ENCODE peak calls at places on chromosomes 2 and 18, in ten cellular contexts. K is adrenal gland; B is CD4-positive, alpha-beta memory T cell; P is Peyer's patch; D is aorta; Q is caudate nucleus; U is ascending aorta; C is HL-60; W is heart right ventricle; M is upper lobe of right lung. H is an unnamed sample.

GRCh38 chr18:10352671-10353070 is 101.8 kb upstream of the APCDD1 start:
- DNase-seq in K (no peak), B (no peak), P (no peak), D (no peak), Q (no peak), U (no peak), C (no peak), W (no peak), M (no peak), H (no peak)

GRCh38 chr2:127105656-127106456 is 1.1 kb downstream of the BIN1 start:
- DNase-seq in K (peak), B (peak), P (peak), D (peak), Q (no peak), U (peak), C (no peak), W (peak), M (peak), H (no peak)

GRCh38 chr18:68840554-68841263 is 42.8 kb downstream of the CCDC102B start:
- DNase-seq in K (peak), B (no peak), P (no peak), D (peak), Q (no peak), U (no peak), C (peak), W (peak), M (no peak), H (peak)

GRCh38 chr2:11128258-11128951 is 26.9 kb upstream of the SLC66A3 start:
- DNase-seq in K (no peak), B (no peak), P (no peak), D (no peak), Q (no peak), U (no peak), C (no peak), W (peak), M (no peak), H (no peak)

GRCh38 chr2:126898636-126899035 is at the start of gene TEX51:
- DNase-seq in K (peak), B (no peak), P (peak), D (no peak), Q (no peak), U (peak), C (no peak), W (no peak), M (peak), H (no peak)

GRCh38 chr2:94861308-94862152 is 9.7 kb upstream of the TEKT4 start:
- DNase-seq in K (no peak), B (no peak), P (peak), D (peak), Q (no peak), U (peak), C (no peak), W (no peak), M (peak), H (no peak)

GRCh38 chr2:229852565-229852964 is 69.2 kb downstream of the TRIP12 start:
- DNase-seq in K (peak), B (peak), P (no peak), D (peak), Q (no peak), U (no peak), C (no peak), W (peak), M (no peak), H (no peak)

GRCh38 chr18:41624461-41624860 is 330.6 kb upstream of the PIK3C3 start:
- DNase-seq in K (no peak), B (no peak), P (no peak), D (no peak), Q (no peak), U (no peak), C (no peak), W (no peak), M (no peak), H (no peak)

GRCh38 chr2:231371430-231372054 is 24.0 kb upstream of the B3GNT7 start:
- DNase-seq in K (no peak), B (no peak), P (no peak), D (no peak), Q (no peak), U (no peak), C (no peak), W (no peak), M (no peak), H (no peak)

GRCh38 chr2:189179607-189179979 is at the start of gene COL5A2:
- DNase-seq in K (peak), B (no peak), P (no peak), D (peak), Q (no peak), U (peak), C (no peak), W (peak), M (no peak), H (peak)

GRCh38 chr2:109399061-109399460 is 214.7 kb downstream of the SEPTIN10 start:
- DNase-seq in K (no peak), B (no peak), P (no peak), D (no peak), Q (no peak), U (no peak), C (no peak), W (no peak), M (no peak), H (no peak)

GRCh38 chr2:56170536-56170935 is 13.3 kb upstream of the CCDC85A start:
- DNase-seq in K (no peak), B (no peak), P (no peak), D (no peak), Q (no peak), U (no peak), C (no peak), W (no peak), M (no peak), H (no peak)

GRCh38 chr2:207122914-207123744 is 42.6 kb downstream of the KLF7 start:
- DNase-seq in K (no peak), B (no peak), P (no peak), D (no peak), Q (no peak), U (no peak), C (no peak), W (no peak), M (no peak), H (no peak)

GRCh38 chr2:196849895-196850294 is 40.7 kb upstream of the C2orf66 start:
- DNase-seq in K (no peak), B (no peak), P (no peak), D (no peak), Q (no peak), U (no peak), C (no peak), W (no peak), M (no peak), H (no peak)

GRCh38 chr2:17506736-17507616 is 11.3 kb downstream of the RAD51AP2 start:
- DNase-seq in K (no peak), B (no peak), P (no peak), D (no peak), Q (no peak), U (no peak), C (no peak), W (no peak), M (no peak), H (peak)

GRCh38 chr2:169709335-169709734 is 15.1 kb downstream of the PHOSPHO2 start:
- DNase-seq in K (no peak), B (no peak), P (no peak), D (no peak), Q (no peak), U (no peak), C (no peak), W (no peak), M (no peak), H (no peak)

GRCh38 chr2:199772693-199772976 is 78.4 kb downstream of the FTCDNL1 start:
- DNase-seq in K (no peak), B (no peak), P (no peak), D (no peak), Q (no peak), U (no peak), C (peak), W (no peak), M (no peak), H (no peak)

GRCh38 chr2:66281980-66282379 is 152.9 kb upstream of the MEIS1 start:
- DNase-seq in K (no peak), B (no peak), P (no peak), D (no peak), Q (no peak), U (no peak), C (no peak), W (no peak), M (no peak), H (no peak)

GRCh38 chr2:230434677-230435324 is 18.8 kb downstream of the SP100 start:
- DNase-seq in K (no peak), B (no peak), P (no peak), D (no peak), Q (no peak), U (no peak), C (no peak), W (no peak), M (no peak), H (no peak)

GRCh38 chr2:27191107-27191829 is 20.6 kb upstream of the ATRAID start:
- DNase-seq in K (peak), B (peak), P (no peak), D (no peak), Q (no peak), U (no peak), C (peak), W (peak), M (no peak), H (no peak)

GRCh38 chr2:215712850-215713230 is 277.0 kb upstream of the FN1 start:
- DNase-seq in K (no peak), B (no peak), P (no peak), D (no peak), Q (no peak), U (no peak), C (no peak), W (no peak), M (no peak), H (no peak)

GRCh38 chr18:6405237-6406074 is 9.3 kb downstream of the L3MBTL4 start:
- DNase-seq in K (no peak), B (no peak), P (no peak), D (no peak), Q (no peak), U (no peak), C (no peak), W (no peak), M (no peak), H (no peak)

GRCh38 chr2:192196451-192197194 is 1.9 kb upstream of the TMEFF2 start:
- DNase-seq in K (no peak), B (no peak), P (no peak), D (no peak), Q (no peak), U (no peak), C (no peak), W (no peak), M (no peak), H (no peak)

GRCh38 chr2:121187351-121187921 is 97.6 kb downstream of the TFCP2L1 start:
- DNase-seq in K (no peak), B (no peak), P (no peak), D (no peak), Q (no peak), U (peak), C (no peak), W (no peak), M (no peak), H (no peak)

GRCh38 chr2:103664690-103665089 is 902.9 kb downstream of the TMEM182 start:
- DNase-seq in K (no peak), B (no peak), P (no peak), D (no peak), Q (no peak), U (no peak), C (no peak), W (no peak), M (no peak), H (no peak)

GRCh38 chr18:79547413-79548076 is 132.1 kb upstream of the CTDP1 start:
- DNase-seq in K (no peak), B (no peak), P (peak), D (peak), Q (no peak), U (peak), C (no peak), W (no peak), M (peak), H (no peak)

GRCh38 chr2:24981742-24982141 is 10.0 kb upstream of the DNAJC27 start:
- DNase-seq in K (no peak), B (no peak), P (no peak), D (no peak), Q (no peak), U (no peak), C (no peak), W (no peak), M (no peak), H (no peak)

GRCh38 chr2:45319683-45320082 is 291.4 kb downstream of the SRBD1 start:
- DNase-seq in K (no peak), B (no peak), P (no peak), D (no peak), Q (no peak), U (no peak), C (no peak), W (no peak), M (no peak), H (no peak)

GRCh38 chr2:215379039-215379438 is 56.8 kb downstream of the FN1 start:
- DNase-seq in K (no peak), B (no peak), P (no peak), D (no peak), Q (no peak), U (no peak), C (no peak), W (no peak), M (no peak), H (no peak)

GRCh38 chr18:63590966-63591695 is 4.0 kb downstream of the SERPINB13 start:
- DNase-seq in K (no peak), B (no peak), P (no peak), D (no peak), Q (no peak), U (no peak), C (no peak), W (no peak), M (no peak), H (no peak)

GRCh38 chr2:234436482-234436837 is 60.4 kb downstream of the ARL4C start:
- DNase-seq in K (no peak), B (no peak), P (no peak), D (no peak), Q (no peak), U (no peak), C (no peak), W (no peak), M (no peak), H (no peak)

GRCh38 chr2:96098900-96099590 is 17.3 kb downstream of the ADRA2B start:
- DNase-seq in K (peak), B (no peak), P (peak), D (peak), Q (no peak), U (peak), C (no peak), W (peak), M (peak), H (no peak)

GRCh38 chr2:37869756-37870155 is 55.3 kb upstream of the RMDN2 start:
- DNase-seq in K (no peak), B (no peak), P (no peak), D (no peak), Q (no peak), U (no peak), C (no peak), W (no peak), M (no peak), H (peak)

GRCh38 chr2:158052761-158053160 is 48.9 kb upstream of the UPP2 start:
- DNase-seq in K (no peak), B (no peak), P (no peak), D (no peak), Q (no peak), U (no peak), C (no peak), W (no peak), M (no peak), H (no peak)

GRCh38 chr2:18559531-18559930 is 922 bp downstream of the RDH14 start:
- DNase-seq in K (no peak), B (no peak), P (peak), D (no peak), Q (peak), U (no peak), C (no peak), W (no peak), M (no peak), H (no peak)

GRCh38 chr2:164613321-164613982 is 7.8 kb downstream of the GRB14 start:
- DNase-seq in K (no peak), B (no peak), P (no peak), D (no peak), Q (no peak), U (no peak), C (no peak), W (no peak), M (no peak), H (no peak)

DNA sequence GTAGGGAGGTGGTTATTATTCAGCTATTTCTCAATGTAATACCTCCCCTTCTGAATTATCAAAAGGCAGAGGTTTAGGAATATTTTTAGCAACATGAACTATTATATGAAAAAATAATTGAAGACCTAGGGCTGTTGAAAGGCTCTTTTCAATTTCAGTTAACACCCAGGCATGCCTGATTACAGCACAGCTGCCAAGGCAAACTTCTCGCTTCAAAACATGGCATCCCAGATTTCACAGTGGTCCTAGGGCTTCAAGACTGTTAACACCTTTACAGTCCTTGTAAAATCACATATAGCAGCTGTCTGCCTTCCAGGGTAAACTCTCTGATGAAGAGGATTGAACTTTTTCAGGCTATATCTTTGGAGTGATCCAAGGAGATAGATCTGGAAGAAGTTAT is 23.2 kb downstream of the CTLA4 start:
- DNase-seq in K (no peak), B (no peak), P (no peak), D (no peak), Q (no peak), U (no peak), C (no peak), W (no peak), M (no peak), H (no peak)
- H3K27ac ChIP-seq in K (no peak), B (no peak), P (no peak), D (no peak), Q (no peak), U (no peak), C (no peak), W (no peak), M (no peak), H (no peak)

GRCh38 chr2:112152476-112153178 is 14.4 kb downstream of the FBLN7 start:
- DNase-seq in K (peak), B (no peak), P (no peak), D (no peak), Q (no peak), U (peak), C (no peak), W (no peak), M (peak), H (no peak)

GRCh38 chr2:112153179-112153490 is 14.9 kb downstream of the FBLN7 start:
- DNase-seq in K (peak), B (no peak), P (no peak), D (no peak), Q (no peak), U (peak), C (no peak), W (no peak), M (peak), H (no peak)

GRCh38 chr2:112150851-112151250 is 12.7 kb downstream of the FBLN7 start:
- DNase-seq in K (peak), B (no peak), P (no peak), D (no peak), Q (no peak), U (peak), C (no peak), W (no peak), M (peak), H (no peak)

GRCh38 chr2:112151275-112151674 is 13.1 kb downstream of the FBLN7 start:
- DNase-seq in K (peak), B (no peak), P (no peak), D (no peak), Q (no peak), U (no peak), C (no peak), W (no peak), M (no peak), H (no peak)

DNA sequence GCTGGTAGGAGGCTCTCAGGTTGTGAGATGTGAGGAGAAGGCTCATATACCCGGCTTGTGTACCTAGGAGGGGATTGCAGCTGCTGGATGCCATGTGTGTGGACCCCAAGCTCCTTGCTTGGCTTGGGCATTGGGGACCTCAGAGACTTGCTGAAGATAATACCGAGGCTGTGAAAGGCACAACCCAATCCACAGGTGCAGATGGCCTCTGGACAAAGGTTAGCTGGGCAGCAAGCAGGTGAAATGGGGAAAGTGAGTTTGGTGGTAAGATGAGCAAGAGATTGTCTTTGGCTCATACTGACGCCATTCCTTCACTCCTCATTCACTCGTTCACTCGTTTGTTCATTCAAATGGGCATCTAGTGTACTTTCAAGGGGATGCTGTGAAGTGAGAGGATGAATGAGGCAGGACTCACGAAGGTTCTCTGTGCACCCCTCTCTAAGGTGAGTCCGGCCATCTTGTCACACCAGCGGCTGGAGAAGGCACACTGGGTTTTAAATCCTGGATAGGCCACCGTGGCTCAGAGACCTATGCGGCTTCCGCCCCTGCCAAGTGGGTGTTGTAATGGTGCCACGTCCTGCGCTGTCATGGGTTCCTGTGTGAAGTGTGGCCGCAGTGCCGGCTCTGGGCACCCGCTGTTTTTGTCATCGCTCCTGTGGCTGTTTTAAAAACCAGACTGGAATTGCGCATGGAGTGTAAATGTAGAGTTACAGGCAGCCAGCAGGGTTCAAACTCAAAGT is 13.7 kb downstream of the FBLN7 start:
- DNase-seq in K (peak), B (no peak), P (no peak), D (no peak), Q (no peak), U (peak), C (no peak), W (no peak), M (peak), H (no peak)
- H3K27ac ChIP-seq in K (no peak), B (no peak), P (no peak), D (no peak), Q (no peak), U (no peak), C (no peak), W (no peak), M (no peak), H (no peak)

DNA sequence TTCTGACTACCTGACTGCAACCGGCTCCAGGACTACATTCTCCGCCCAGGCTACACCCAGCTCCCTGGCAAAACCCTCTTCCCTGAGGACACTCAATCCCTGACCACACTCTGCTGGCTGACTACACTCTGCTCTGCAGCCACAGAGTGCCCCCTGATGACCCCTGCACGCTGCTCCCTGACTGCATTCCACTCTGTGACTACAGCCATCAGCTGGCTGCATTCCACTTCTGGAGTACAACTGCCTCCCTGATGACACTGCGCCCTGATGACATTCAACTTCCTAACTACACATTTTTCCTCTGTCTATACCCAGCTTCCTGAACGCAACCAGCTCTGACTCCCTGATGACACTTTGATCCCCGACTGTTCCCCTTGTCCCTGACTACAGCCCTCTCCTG is 71.3 kb upstream of the NRXN1 start:
- DNase-seq in K (no peak), B (no peak), P (no peak), D (no peak), Q (no peak), U (no peak), C (no peak), W (peak), M (peak), H (no peak)
- H3K27ac ChIP-seq in K (no peak), B (no peak), P (no peak), D (no peak), Q (no peak), U (no peak), C (no peak), W (no peak), M (no peak), H (no peak)

GRCh38 chr18:76451475-76452331 is 43.3 kb downstream of the ZNF516 start:
- DNase-seq in K (peak), B (no peak), P (peak), D (peak), Q (no peak), U (peak), C (no peak), W (no peak), M (no peak), H (no peak)

GRCh38 chr18:76450452-76450851 is 44.6 kb downstream of the ZNF516 start:
- DNase-seq in K (peak), B (no peak), P (no peak), D (peak), Q (no peak), U (peak), C (no peak), W (no peak), M (no peak), H (no peak)

GRCh38 chr18:76450912-76451421 is 44.1 kb downstream of the ZNF516 start:
- DNase-seq in K (peak), B (no peak), P (peak), D (peak), Q (no peak), U (peak), C (peak), W (peak), M (peak), H (no peak)

GRCh38 chr18:76453057-76453561 is 41.9 kb downstream of the ZNF516 start:
- DNase-seq in K (no peak), B (no peak), P (no peak), D (no peak), Q (no peak), U (no peak), C (no peak), W (no peak), M (no peak), H (no peak)

DNA sequence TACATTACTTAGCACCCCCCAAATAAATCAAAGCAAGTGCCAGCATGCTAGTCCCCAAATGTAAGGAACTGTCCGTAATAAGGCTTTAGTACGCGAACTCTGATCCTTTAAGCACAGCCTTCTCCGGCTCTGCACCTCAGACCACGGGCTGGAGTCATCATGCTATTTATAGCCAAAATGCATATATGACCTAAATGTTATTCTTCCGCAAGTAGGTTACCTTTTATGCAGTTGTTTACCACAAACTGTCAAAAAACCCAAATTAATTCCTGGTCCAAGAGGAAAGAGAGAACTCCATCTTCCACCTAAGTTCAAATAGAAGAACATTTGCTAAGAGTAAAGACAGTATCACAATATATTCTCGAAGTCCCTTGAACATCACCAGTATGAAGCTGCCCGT is 42.7 kb downstream of the ZNF516 start:
- DNase-seq in K (no peak), B (no peak), P (no peak), D (no peak), Q (no peak), U (no peak), C (no peak), W (no peak), M (no peak), H (no peak)
- H3K27ac ChIP-seq in K (no peak), B (no peak), P (no peak), D (no peak), Q (peak), U (no peak), C (no peak), W (no peak), M (no peak), H (no peak)